ENCODE peak calls at places on chromosomes 16 and 17, in eight cellular contexts. H, D, L, P, R, S, G and T are unnamed samples.
A peak's percentile ranks its signal among the peaks of the same experiment; 100 is the strongest.

GRCh38 chr17:72421128-72422092 is 300.6 kb downstream of the SOX9 start:
- DNase-seq in H (peak; percentile 70), D (no peak), L (peak; percentile 34), P (peak; percentile 82), R (no peak), S (peak; percentile 27), G (no peak), T (peak; percentile 96)

GRCh38 chr16:87819282-87819681 is 50.0 kb downstream of the SLC7A5 start:
- DNase-seq in H (no peak), D (no peak), L (no peak), P (no peak), R (no peak), S (no peak), G (no peak), T (no peak)

GRCh38 chr17:58308173-58308984 is 20.2 kb downstream of the TSPOAP1 start:
- DNase-seq in H (no peak), D (peak; percentile 8), L (no peak), P (no peak), R (no peak), S (no peak), G (no peak), T (no peak)

GRCh38 chr16:11675561-11676511 is 7.6 kb downstream of the SNN start:
- DNase-seq in H (no peak), D (no peak), L (no peak), P (peak; percentile 77), R (no peak), S (no peak), G (no peak), T (peak; percentile 97)

GRCh38 chr17:76528528-76529223 is 8.8 kb downstream of the CYGB start:
- DNase-seq in H (no peak), D (no peak), L (no peak), P (no peak), R (no peak), S (no peak), G (no peak), T (no peak)

GRCh38 chr16:3656491-3657468 is 2.3 kb downstream of the DNASE1 start:
- DNase-seq in H (no peak), D (no peak), L (peak; percentile 44), P (no peak), R (no peak), S (no peak), G (no peak), T (peak; percentile 71)

GRCh38 chr17:67095803-67096202 is 51.4 kb downstream of the CACNG1 start:
- DNase-seq in H (no peak), D (no peak), L (no peak), P (no peak), R (no peak), S (no peak), G (no peak), T (no peak)

GRCh38 chr17:73072254-73072962 is 20.1 kb downstream of the SLC39A11 start:
- DNase-seq in H (no peak), D (no peak), L (no peak), P (no peak), R (no peak), S (no peak), G (no peak), T (no peak)

GRCh38 chr16:80142940-80143339 is 397.9 kb upstream of the DYNLRB2 start:
- DNase-seq in H (no peak), D (no peak), L (no peak), P (no peak), R (no peak), S (no peak), G (no peak), T (no peak)

GRCh38 chr16:781346-782010 is 6.7 kb downstream of the RPUSD1 start:
- DNase-seq in H (no peak), D (no peak), L (no peak), P (no peak), R (no peak), S (no peak), G (no peak), T (no peak)

GRCh38 chr17:62824290-62825135 is 16.4 kb upstream of the MARCHF10 start:
- DNase-seq in H (no peak), D (no peak), L (no peak), P (no peak), R (no peak), S (no peak), G (no peak), T (no peak)

GRCh38 chr17:76558210-76559095 is 18.6 kb downstream of the PRCD start:
- DNase-seq in H (no peak), D (no peak), L (no peak), P (peak; percentile 52), R (no peak), S (no peak), G (no peak), T (peak; percentile 36)

GRCh38 chr16:85415196-85415988 is 197.7 kb upstream of the GSE1 start:
- DNase-seq in H (no peak), D (no peak), L (peak; percentile 1), P (no peak), R (no peak), S (no peak), G (peak; percentile 59), T (no peak)

GRCh38 chr17:1776328-1776727 is 14.5 kb downstream of the SERPINF1 start:
- DNase-seq in H (no peak), D (no peak), L (no peak), P (no peak), R (no peak), S (no peak), G (no peak), T (no peak)

GRCh38 chr17:4786111-4786491 is at the start of gene VMO1:
- DNase-seq in H (no peak), D (no peak), L (no peak), P (no peak), R (no peak), S (no peak), G (peak; percentile 64), T (no peak)